ENCODE peak calls at places on chromosomes 16 and 17, in six cellular contexts. U is stomach, W is fibroblast of villous mesenchyme, O is uterus, M is AG04450, Z is lower leg skin. S is an unnamed sample.
A peak's percentile ranks its signal among the peaks of the same experiment; 100 is the strongest.

GRCh38 chr17:31807846-31808245 is 51.2 kb downstream of the COPRS start:
- DNase-seq in U (no peak), W (no peak), O (no peak), M (no peak), Z (no peak), S (no peak)

GRCh38 chr17:17559164-17559563 is 32.3 kb downstream of the PEMT start:
- DNase-seq in U (no peak), W (no peak), O (no peak), M (no peak), Z (no peak), S (no peak)

GRCh38 chr16:48155926-48156789 is at the start of gene ABCC12:
- DNase-seq in U (no peak), W (no peak), O (no peak), M (no peak), Z (no peak), S (no peak)

GRCh38 chr17:62670202-62670821 is 42.8 kb downstream of the MRC2 start:
- DNase-seq in U (no peak), W (no peak), O (no peak), M (no peak), Z (no peak), S (no peak)

GRCh38 chr17:77693776-77694175 is 264.7 kb upstream of the TNRC6C start:
- DNase-seq in U (no peak), W (no peak), O (no peak), M (no peak), Z (peak; percentile 57), S (no peak)

GRCh38 chr17:4332296-4332970 is 34.0 kb downstream of the UBE2G1 start:
- DNase-seq in U (no peak), W (no peak), O (no peak), M (no peak), Z (no peak), S (no peak)

GRCh38 chr16:13919330-13919682 is 648 bp upstream of the ERCC4 start:
- DNase-seq in U (no peak), W (no peak), O (no peak), M (no peak), Z (no peak), S (peak; percentile 20)

GRCh38 chr17:20281860-20282259 is 185.5 kb downstream of the LGALS9B start:
- DNase-seq in U (no peak), W (no peak), O (no peak), M (no peak), Z (no peak), S (no peak)

GRCh38 chr17:75504347-75505151 is 10.8 kb downstream of the CASKIN2 start:
- DNase-seq in U (peak; percentile 66), W (no peak), O (no peak), M (no peak), Z (no peak), S (no peak)

GRCh38 chr17:48307222-48307621 is 122.8 kb downstream of the SKAP1 start:
- DNase-seq in U (no peak), W (no peak), O (no peak), M (no peak), Z (no peak), S (no peak)

GRCh38 chr17:38958326-38958725 is 8.9 kb downstream of the FBXO47 start:
- DNase-seq in U (no peak), W (peak; percentile 21), O (no peak), M (no peak), Z (no peak), S (no peak)

GRCh38 chr17:41962111-41962510 is 4.5 kb upstream of the CNP start:
- DNase-seq in U (no peak), W (no peak), O (no peak), M (no peak), Z (no peak), S (no peak)

DNA sequence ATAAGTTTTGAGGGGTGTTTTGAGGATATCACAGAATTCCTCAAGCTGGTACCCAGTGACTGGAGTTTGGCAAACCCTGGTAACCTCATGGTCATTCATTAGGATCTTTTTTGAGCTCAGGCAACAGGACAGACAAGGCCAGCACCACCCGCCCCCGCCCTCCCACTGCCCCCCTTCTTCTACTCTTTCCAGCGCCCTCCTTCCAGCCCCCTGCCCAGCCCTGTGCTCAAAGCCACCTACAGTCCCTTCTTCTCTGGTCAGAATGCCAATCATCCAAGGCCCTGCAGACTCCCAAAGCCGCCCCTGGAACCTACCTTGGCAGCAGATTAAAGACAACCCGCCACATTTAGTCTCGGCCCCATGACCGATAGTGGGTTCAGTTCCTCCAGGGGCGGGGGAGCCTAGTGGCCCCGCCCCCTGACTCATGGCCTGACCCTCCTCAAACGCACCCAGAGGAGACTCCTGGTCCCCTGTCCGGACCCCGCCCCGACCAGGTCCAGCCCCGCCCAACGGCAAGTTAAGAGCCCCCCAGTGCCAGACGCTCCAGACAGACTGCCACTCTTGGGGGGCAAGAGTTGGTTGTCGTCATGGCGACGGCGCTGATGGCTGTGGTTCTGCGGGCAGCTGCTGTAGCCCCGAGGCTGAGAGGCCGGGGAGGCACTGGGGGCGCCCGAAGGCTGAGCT is at the start of gene NAGS:
- DNase-seq in U (no peak), W (no peak), O (no peak), M (no peak), Z (no peak), S (no peak)
- H3K4me3 ChIP-seq in U (peak within 1 kb of the TSS; percentile 55), W (peak within 1 kb of the TSS; percentile 43), O (no peak within 1 kb of the TSS), M (peak within 1 kb of the TSS; percentile 1), Z (peak within 1 kb of the TSS; percentile 15), S (peak within 1 kb of the TSS; percentile 25)

DNA sequence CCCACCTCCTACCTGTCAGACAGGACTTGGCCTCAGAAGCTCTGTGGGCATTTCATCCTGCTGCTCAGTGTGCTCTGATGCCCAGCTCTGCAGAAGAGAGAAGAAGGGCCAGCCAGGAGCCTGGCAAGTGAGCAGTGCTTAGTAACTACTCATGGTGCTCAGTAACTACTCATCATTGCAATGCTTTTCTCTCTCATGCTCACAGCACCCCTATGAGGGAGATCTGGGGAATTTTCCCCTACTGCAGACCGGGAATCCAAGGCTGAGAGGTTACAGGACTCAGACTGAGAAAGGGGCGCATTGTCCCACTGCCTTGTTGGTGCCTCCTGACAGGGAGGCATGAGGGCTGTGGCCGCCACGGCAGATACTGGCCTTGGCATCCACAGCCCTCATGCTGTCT is 261.1 kb downstream of the C16orf95 start:
- DNase-seq in U (no peak), W (no peak), O (no peak), M (no peak), Z (peak; percentile 46), S (no peak)
- TF ChIP-seq CTCF in U (no peak), W (peak; percentile 30), O (no peak), M (peak; percentile 47), Z (no peak), S (peak; percentile 11)

GRCh38 chr16:85734311-85735017 is 16.4 kb downstream of the C16orf74 start:
- DNase-seq in U (no peak), W (no peak), O (no peak), M (no peak), Z (no peak), S (no peak)
- H3K4me3 ChIP-seq in U (no peak overlapping the region), W (no peak overlapping the region), O (no peak overlapping the region), M (no peak overlapping the region), Z (no peak overlapping the region), S (no peak overlapping the region)

GRCh38 chr17:81716674-81716996 is 4.6 kb downstream of the SLC25A10 start:
- DNase-seq in U (no peak), W (no peak), O (no peak), M (no peak), Z (no peak), S (no peak)

GRCh38 chr17:81713556-81714411 is 1.7 kb downstream of the SLC25A10 start:
- DNase-seq in U (peak; percentile 74), W (no peak), O (no peak), M (no peak), Z (no peak), S (no peak)

GRCh38 chr17:81714412-81715106 is 2.5 kb downstream of the SLC25A10 start:
- DNase-seq in U (no peak), W (no peak), O (no peak), M (no peak), Z (no peak), S (no peak)

GRCh38 chr17:81715872-81716673 is 4.0 kb downstream of the SLC25A10 start:
- DNase-seq in U (no peak), W (no peak), O (no peak), M (no peak), Z (no peak), S (no peak)

DNA sequence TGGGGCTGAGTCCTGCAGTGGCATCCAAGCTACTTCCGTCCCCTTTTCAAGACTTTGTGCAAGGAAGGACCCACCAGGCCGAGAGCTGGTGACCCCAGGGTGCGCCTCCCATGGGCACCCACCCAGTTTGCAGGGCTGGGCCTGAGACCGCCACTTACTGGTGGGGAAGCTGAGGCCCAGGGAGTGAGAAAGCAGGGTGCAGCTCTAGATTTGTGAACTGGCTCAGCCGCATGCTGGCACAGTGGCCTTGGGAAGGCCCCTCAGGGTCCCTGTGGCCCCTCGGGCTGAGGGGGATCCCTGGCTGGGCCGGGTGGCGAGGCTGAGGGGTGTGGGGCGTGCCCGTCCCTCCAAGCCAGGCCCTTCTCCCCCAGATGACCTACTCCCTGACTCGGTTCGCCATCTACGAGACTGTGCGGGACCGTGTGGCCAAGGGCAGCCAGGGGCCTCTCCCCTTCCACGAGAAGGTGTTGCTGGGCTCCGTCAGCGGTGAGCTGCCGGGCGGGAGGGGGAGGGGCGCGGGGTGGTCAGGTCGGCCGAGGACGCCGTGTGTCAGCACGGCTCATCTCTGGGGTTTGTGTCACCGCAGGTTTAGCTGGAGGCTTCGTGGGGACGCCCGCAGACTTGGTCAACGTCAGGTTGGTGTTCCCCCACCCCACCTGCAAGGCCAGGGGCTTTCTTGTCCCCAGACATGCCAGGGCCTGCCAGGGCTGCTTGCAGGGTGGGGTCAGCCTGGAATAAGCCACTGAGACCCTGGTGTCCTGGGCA is 3.2 kb downstream of the SLC25A10 start:
- DNase-seq in U (no peak), W (no peak), O (no peak), M (no peak), Z (no peak), S (no peak)
- TF ChIP-seq CTCF in U (no peak), W (no peak), O (no peak), M (no peak), Z (no peak), S (no peak)

GRCh38 chr16:30367349-30368009 is 2.8 kb downstream of the TBC1D10B start:
- DNase-seq in U (no peak), W (no peak), O (no peak), M (no peak), Z (no peak), S (no peak)
- H3K4me3 ChIP-seq in U (peak overlapping the region; percentile 97), W (peak overlapping the region; percentile 79), O (peak overlapping the region; percentile 70), M (peak overlapping the region; percentile 85), Z (no peak overlapping the region), S (peak overlapping the region; percentile 88)

GRCh38 chr16:12009922-12010321 is 33.4 kb downstream of the SNX29 start:
- DNase-seq in U (no peak), W (no peak), O (no peak), M (no peak), Z (no peak), S (no peak)
- TF ChIP-seq CTCF in U (no peak), W (no peak), O (no peak), M (no peak), Z (no peak), S (no peak)